ENCODE peak calls at places on chromosomes 13 and 19, in five cellular contexts. One of them, this sample, is unnamed.

GRCh38 chr13:35810286-35810685 is 320.9 kb downstream of the DCLK1 start:
- DNase-seq in activated CD8-positive, alpha-beta T cell treated with anti-CD3 and anti-CD28 coated beads, Interleukin-2, amount 10 ng/mL, durations not matched to agents 7 days and 5 days: no peak
- DNase-seq in HEK293T: no peak
- DNase-seq in A172: no peak
- DNase-seq in sigmoid colon: no peak
- DNase-seq in this sample: no peak

GRCh38 chr13:76927955-76928354 is 20.4 kb upstream of the ACOD1 start:
- DNase-seq in activated CD8-positive, alpha-beta T cell treated with anti-CD3 and anti-CD28 coated beads, Interleukin-2, amount 10 ng/mL, durations not matched to agents 7 days and 5 days: no peak
- DNase-seq in HEK293T: no peak
- DNase-seq in A172: no peak
- DNase-seq in sigmoid colon: no peak
- DNase-seq in this sample: no peak

GRCh38 chr13:80654638-80655249 is 313.8 kb upstream of the SPRY2 start:
- DNase-seq in activated CD8-positive, alpha-beta T cell treated with anti-CD3 and anti-CD28 coated beads, Interleukin-2, amount 10 ng/mL, durations not matched to agents 7 days and 5 days: no peak
- DNase-seq in HEK293T: no peak
- DNase-seq in A172: peak
- DNase-seq in sigmoid colon: no peak
- DNase-seq in this sample: no peak

GRCh38 chr13:26062853-26063444 is 11.1 kb upstream of the SHISA2 start:
- DNase-seq in activated CD8-positive, alpha-beta T cell treated with anti-CD3 and anti-CD28 coated beads, Interleukin-2, amount 10 ng/mL, durations not matched to agents 7 days and 5 days: peak
- DNase-seq in HEK293T: peak
- DNase-seq in A172: peak
- DNase-seq in sigmoid colon: no peak
- DNase-seq in this sample: no peak

GRCh38 chr13:68047889-68048288 is 817.8 kb upstream of the PCDH9 start:
- DNase-seq in activated CD8-positive, alpha-beta T cell treated with anti-CD3 and anti-CD28 coated beads, Interleukin-2, amount 10 ng/mL, durations not matched to agents 7 days and 5 days: no peak
- DNase-seq in HEK293T: no peak
- DNase-seq in A172: no peak
- DNase-seq in sigmoid colon: no peak
- DNase-seq in this sample: no peak

GRCh38 chr13:87678353-87678752 is 7.2 kb downstream of the SLITRK5 start:
- DNase-seq in activated CD8-positive, alpha-beta T cell treated with anti-CD3 and anti-CD28 coated beads, Interleukin-2, amount 10 ng/mL, durations not matched to agents 7 days and 5 days: no peak
- DNase-seq in HEK293T: no peak
- DNase-seq in A172: no peak
- DNase-seq in sigmoid colon: no peak
- DNase-seq in this sample: no peak

GRCh38 chr13:109243311-109243951 is 543.0 kb downstream of the IRS2 start:
- DNase-seq in activated CD8-positive, alpha-beta T cell treated with anti-CD3 and anti-CD28 coated beads, Interleukin-2, amount 10 ng/mL, durations not matched to agents 7 days and 5 days: no peak
- DNase-seq in HEK293T: no peak
- DNase-seq in A172: peak
- DNase-seq in sigmoid colon: no peak
- DNase-seq in this sample: peak

GRCh38 chr19:3816566-3817218 is 30.5 kb upstream of the MATK start:
- DNase-seq in activated CD8-positive, alpha-beta T cell treated with anti-CD3 and anti-CD28 coated beads, Interleukin-2, amount 10 ng/mL, durations not matched to agents 7 days and 5 days: no peak
- DNase-seq in HEK293T: no peak
- DNase-seq in A172: no peak
- DNase-seq in sigmoid colon: no peak
- DNase-seq in this sample: no peak

GRCh38 chr13:99301056-99301838 is 6.0 kb downstream of the GPR183 start:
- DNase-seq in activated CD8-positive, alpha-beta T cell treated with anti-CD3 and anti-CD28 coated beads, Interleukin-2, amount 10 ng/mL, durations not matched to agents 7 days and 5 days: no peak
- DNase-seq in HEK293T: no peak
- DNase-seq in A172: no peak
- DNase-seq in sigmoid colon: no peak
- DNase-seq in this sample: no peak